ENCODE peak calls at places on chromosome 21, in five cellular contexts. X is activated CD4-positive, alpha-beta T cell treated with anti-CD3 and anti-CD28 coated beads, Interleukin-2, amount 50 U/mL, for 1 hour; S is hypothalamus; E is occipital lobe; N is choroid plexus epithelial cell. Z is an unnamed sample.

GRCh38 chr21:42250422-42251403 is 31.8 kb downstream of the ABCG1 start:
- DNase-seq in N (no peak), E (no peak), S (no peak), X (no peak), Z (no peak)

GRCh38 chr21:33406493-33406892 is 3.3 kb downstream of the IFNGR2 start:
- DNase-seq in S (no peak), X (no peak), E (no peak), N (no peak), Z (no peak)

GRCh38 chr21:36104306-36105300 is 30.3 kb upstream of the CBR3 start:
- DNase-seq in X (peak; percentile 51), N (peak; percentile 70), S (peak; percentile 11), E (peak; percentile 21), Z (peak; percentile 17)

GRCh38 chr21:14833952-14834351 is 230.8 kb downstream of the NRIP1 start:
- DNase-seq in N (no peak), S (no peak), E (no peak), X (no peak), Z (no peak)

GRCh38 chr21:15445327-15445726 is 284.5 kb upstream of the USP25 start:
- DNase-seq in S (no peak), X (no peak), N (no peak), E (no peak), Z (no peak)

GRCh38 chr21:37717534-37717933 is 198.7 kb downstream of the KCNJ6 start:
- DNase-seq in X (no peak), E (no peak), S (no peak), N (no peak), Z (no peak)

GRCh38 chr21:33572350-33572749 is 16.1 kb downstream of the DONSON start:
- DNase-seq in S (no peak), X (no peak), E (no peak), N (peak; percentile 62), Z (no peak)

GRCh38 chr21:44329971-44330681 is 9.1 kb downstream of the CFAP410 start:
- DNase-seq in X (no peak), E (no peak), S (no peak), N (no peak), Z (no peak)

GRCh38 chr21:26003428-26003827 is 167.1 kb downstream of the APP start:
- DNase-seq in N (no peak), X (no peak), S (no peak), E (no peak), Z (no peak)

GRCh38 chr21:8988696-8989095 is 1532.7 kb upstream of the TPTE start:
- DNase-seq in X (no peak), E (no peak), N (no peak), S (no peak), Z (no peak)

GRCh38 chr21:41761211-41762181 is 5.4 kb downstream of the RIPK4 start:
- DNase-seq in N (no peak), E (no peak), S (no peak), X (no peak), Z (no peak)

GRCh38 chr21:34834852-34835501 is 166.2 kb downstream of the CLIC6 start:
- DNase-seq in N (no peak), S (no peak), E (no peak), X (no peak), Z (no peak)

GRCh38 chr21:42636535-42636914 is 16.9 kb upstream of the PDE9A start:
- DNase-seq in E (no peak), X (no peak), S (no peak), N (peak; percentile 73), Z (no peak)

GRCh38 chr21:14273736-14274538 is 58.0 kb downstream of the RBM11 start:
- DNase-seq in E (no peak), N (peak; percentile 1), X (no peak), S (no peak), Z (no peak)

GRCh38 chr21:38167345-38167744 is 89.4 kb upstream of the KCNJ15 start:
- DNase-seq in X (no peak), N (no peak), E (no peak), S (no peak), Z (no peak)

GRCh38 chr21:34004013-34004938 is 69.1 kb upstream of the MRPS6 start:
- DNase-seq in N (no peak), X (no peak), E (no peak), S (no peak), Z (no peak)

GRCh38 chr21:45091540-45092322 is 17.4 kb downstream of the ADARB1 start:
- DNase-seq in E (no peak), X (no peak), S (no peak), N (peak; percentile 62), Z (no peak)

GRCh38 chr21:32137266-32137665 is 141.6 kb downstream of the MIS18A start:
- DNase-seq in X (no peak), E (no peak), N (no peak), S (no peak), Z (no peak)

GRCh38 chr21:27422435-27422834 is 455.5 kb upstream of the ADAMTS5 start:
- DNase-seq in N (peak; percentile 14), X (no peak), S (no peak), E (no peak), Z (no peak)

GRCh38 chr21:21458124-21458631 is 460.0 kb downstream of the NCAM2 start:
- DNase-seq in N (no peak), E (no peak), X (no peak), S (no peak), Z (no peak)

GRCh38 chr21:42218836-42219605 is at the start of gene ABCG1:
- DNase-seq in S (no peak), N (peak; percentile 28), X (peak; percentile 63), E (peak; percentile 31), Z (no peak)

GRCh38 chr21:20882462-20883415 is 115.5 kb upstream of the NCAM2 start:
- DNase-seq in N (peak; percentile 71), E (no peak), S (no peak), X (no peak), Z (peak; percentile 60)

GRCh38 chr21:45326834-45327457 is 39.3 kb upstream of the POFUT2 start:
- DNase-seq in X (no peak), E (no peak), S (no peak), N (no peak), Z (no peak)

GRCh38 chr21:37644666-37645065 is 271.6 kb downstream of the KCNJ6 start:
- DNase-seq in X (no peak), E (no peak), N (no peak), S (no peak), Z (no peak)

GRCh38 chr21:46157987-46158451 is 2.6 kb upstream of the FTCD start:
- DNase-seq in E (no peak), N (no peak), X (no peak), S (no peak), Z (no peak)

GRCh38 chr21:46092026-46092764 is 5.7 kb upstream of the COL6A2 start:
- DNase-seq in E (no peak), S (no peak), N (peak; percentile 89), X (no peak), Z (no peak)

GRCh38 chr21:29526545-29526944 is 227.8 kb downstream of the BACH1 start:
- DNase-seq in X (no peak), S (no peak), N (no peak), E (no peak), Z (no peak)

GRCh38 chr21:36990508-36991205 is 15.8 kb upstream of the RIPPLY3 start:
- DNase-seq in S (no peak), E (no peak), X (no peak), N (no peak), Z (no peak)

GRCh38 chr21:15826147-15826780 is 96.5 kb downstream of the USP25 start:
- DNase-seq in E (no peak), X (no peak), N (peak; percentile 83), S (no peak), Z (peak; percentile 32)

GRCh38 chr21:26840206-26840605 is 5.0 kb downstream of the ADAMTS1 start:
- DNase-seq in N (no peak), E (no peak), X (no peak), S (no peak), Z (no peak)

GRCh38 chr21:16388911-16389515 is 659.2 kb downstream of the USP25 start:
- DNase-seq in S (no peak), N (no peak), E (no peak), X (no peak), Z (no peak)

GRCh38 chr21:37763298-37763697 is 153.0 kb downstream of the KCNJ6 start:
- DNase-seq in X (no peak), E (no peak), S (no peak), N (no peak), Z (no peak)

GRCh38 chr21:29753216-29753615 is 186.6 kb downstream of the GRIK1 start:
- DNase-seq in S (no peak), X (no peak), E (no peak), N (peak; percentile 41), Z (no peak)

Z was measured in RKO.